ENCODE peak calls at places on chromosome 16, in six cellular contexts. One of them, this sample, is unnamed.
A peak's percentile ranks its signal among the peaks of the same experiment; 100 is the strongest.

GRCh38 chr16:85372627-85373372 is 240.3 kb upstream of the GSE1 start:
- DNase-seq in BE2C: peak; percentile 40
- DNase-seq in stimulated activated CD4-positive, alpha-beta T cell treated with anti-CD3 and anti-CD28 coated beads, Interleukin-12 subunit alpha, Interleukin-12 subunit beta, amount 100 ng/mL, for 48 hours: peak; percentile 13
- DNase-seq in DMS79 treated with DMSO at 0.1 percent for 48 hours: no peak
- DNase-seq in kidney tubule cell: peak; percentile 88
- DNase-seq in fibroblast of lung: peak; percentile 84
- DNase-seq in this sample: peak; percentile 90

GRCh38 chr16:25073849-25074248 is 37.7 kb upstream of the LCMT1 start:
- DNase-seq in DMS79 treated with DMSO at 0.1 percent for 48 hours: no peak
- DNase-seq in kidney tubule cell: no peak
- DNase-seq in fibroblast of lung: no peak
- DNase-seq in BE2C: no peak
- DNase-seq in stimulated activated CD4-positive, alpha-beta T cell treated with anti-CD3 and anti-CD28 coated beads, Interleukin-12 subunit alpha, Interleukin-12 subunit beta, amount 100 ng/mL, for 48 hours: no peak
- DNase-seq in this sample: no peak

GRCh38 chr16:31145398-31145990 is 4.4 kb downstream of the PRSS36 start:
- DNase-seq in BE2C: no peak
- DNase-seq in DMS79 treated with DMSO at 0.1 percent for 48 hours: no peak
- DNase-seq in fibroblast of lung: no peak
- DNase-seq in kidney tubule cell: no peak
- DNase-seq in stimulated activated CD4-positive, alpha-beta T cell treated with anti-CD3 and anti-CD28 coated beads, Interleukin-12 subunit alpha, Interleukin-12 subunit beta, amount 100 ng/mL, for 48 hours: no peak
- DNase-seq in this sample: no peak

GRCh38 chr16:81421536-81421935 is 23.1 kb upstream of the CMIP start:
- DNase-seq in stimulated activated CD4-positive, alpha-beta T cell treated with anti-CD3 and anti-CD28 coated beads, Interleukin-12 subunit alpha, Interleukin-12 subunit beta, amount 100 ng/mL, for 48 hours: no peak
- DNase-seq in fibroblast of lung: no peak
- DNase-seq in DMS79 treated with DMSO at 0.1 percent for 48 hours: no peak
- DNase-seq in kidney tubule cell: no peak
- DNase-seq in BE2C: no peak
- DNase-seq in this sample: no peak

GRCh38 chr16:3444032-3444388 is 530 bp downstream of the NAA60 start:
- DNase-seq in DMS79 treated with DMSO at 0.1 percent for 48 hours: no peak
- DNase-seq in kidney tubule cell: peak; percentile 76
- DNase-seq in fibroblast of lung: peak; percentile 82
- DNase-seq in stimulated activated CD4-positive, alpha-beta T cell treated with anti-CD3 and anti-CD28 coated beads, Interleukin-12 subunit alpha, Interleukin-12 subunit beta, amount 100 ng/mL, for 48 hours: no peak
- DNase-seq in BE2C: peak; percentile 35
- DNase-seq in this sample: peak; percentile 70

GRCh38 chr16:78005881-78006280 is 16.5 kb upstream of the CLEC3A start:
- DNase-seq in stimulated activated CD4-positive, alpha-beta T cell treated with anti-CD3 and anti-CD28 coated beads, Interleukin-12 subunit alpha, Interleukin-12 subunit beta, amount 100 ng/mL, for 48 hours: peak; percentile 13
- DNase-seq in kidney tubule cell: no peak
- DNase-seq in BE2C: peak; percentile 22
- DNase-seq in fibroblast of lung: no peak
- DNase-seq in DMS79 treated with DMSO at 0.1 percent for 48 hours: no peak
- DNase-seq in this sample: peak; percentile 16

GRCh38 chr16:67430504-67431076 is 331 bp upstream of the HSD11B2 start:
- DNase-seq in stimulated activated CD4-positive, alpha-beta T cell treated with anti-CD3 and anti-CD28 coated beads, Interleukin-12 subunit alpha, Interleukin-12 subunit beta, amount 100 ng/mL, for 48 hours: no peak
- DNase-seq in kidney tubule cell: peak; percentile 33
- DNase-seq in DMS79 treated with DMSO at 0.1 percent for 48 hours: peak; percentile 18
- DNase-seq in fibroblast of lung: no peak
- DNase-seq in BE2C: peak; percentile 52
- DNase-seq in this sample: no peak

GRCh38 chr16:84897911-84898377 is 78.2 kb downstream of the CRISPLD2 start:
- DNase-seq in fibroblast of lung: no peak
- DNase-seq in BE2C: no peak
- DNase-seq in DMS79 treated with DMSO at 0.1 percent for 48 hours: no peak
- DNase-seq in kidney tubule cell: no peak
- DNase-seq in stimulated activated CD4-positive, alpha-beta T cell treated with anti-CD3 and anti-CD28 coated beads, Interleukin-12 subunit alpha, Interleukin-12 subunit beta, amount 100 ng/mL, for 48 hours: no peak
- DNase-seq in this sample: no peak

GRCh38 chr16:85451646-85452363 is 161.3 kb upstream of the GSE1 start:
- DNase-seq in stimulated activated CD4-positive, alpha-beta T cell treated with anti-CD3 and anti-CD28 coated beads, Interleukin-12 subunit alpha, Interleukin-12 subunit beta, amount 100 ng/mL, for 48 hours: no peak
- DNase-seq in kidney tubule cell: no peak
- DNase-seq in DMS79 treated with DMSO at 0.1 percent for 48 hours: no peak
- DNase-seq in fibroblast of lung: no peak
- DNase-seq in BE2C: no peak
- DNase-seq in this sample: no peak

GRCh38 chr16:85308585-85309540 is 196.6 kb upstream of the CIBAR2 start:
- DNase-seq in fibroblast of lung: no peak
- DNase-seq in stimulated activated CD4-positive, alpha-beta T cell treated with anti-CD3 and anti-CD28 coated beads, Interleukin-12 subunit alpha, Interleukin-12 subunit beta, amount 100 ng/mL, for 48 hours: no peak
- DNase-seq in kidney tubule cell: no peak
- DNase-seq in DMS79 treated with DMSO at 0.1 percent for 48 hours: no peak
- DNase-seq in BE2C: no peak
- DNase-seq in this sample: no peak

GRCh38 chr16:83393196-83393981 is 414.4 kb upstream of the HSBP1 start:
- DNase-seq in kidney tubule cell: no peak
- DNase-seq in fibroblast of lung: peak; percentile 60
- DNase-seq in stimulated activated CD4-positive, alpha-beta T cell treated with anti-CD3 and anti-CD28 coated beads, Interleukin-12 subunit alpha, Interleukin-12 subunit beta, amount 100 ng/mL, for 48 hours: no peak
- DNase-seq in BE2C: no peak
- DNase-seq in DMS79 treated with DMSO at 0.1 percent for 48 hours: no peak
- DNase-seq in this sample: peak; percentile 59

GRCh38 chr16:73142069-73142880 is 94.3 kb upstream of the ZFHX3 start:
- DNase-seq in stimulated activated CD4-positive, alpha-beta T cell treated with anti-CD3 and anti-CD28 coated beads, Interleukin-12 subunit alpha, Interleukin-12 subunit beta, amount 100 ng/mL, for 48 hours: no peak
- DNase-seq in fibroblast of lung: no peak
- DNase-seq in kidney tubule cell: no peak
- DNase-seq in BE2C: no peak
- DNase-seq in DMS79 treated with DMSO at 0.1 percent for 48 hours: no peak
- DNase-seq in this sample: no peak

GRCh38 chr16:12339686-12340085 is 363.2 kb downstream of the SNX29 start:
- DNase-seq in BE2C: no peak
- DNase-seq in kidney tubule cell: peak; percentile 42
- DNase-seq in stimulated activated CD4-positive, alpha-beta T cell treated with anti-CD3 and anti-CD28 coated beads, Interleukin-12 subunit alpha, Interleukin-12 subunit beta, amount 100 ng/mL, for 48 hours: no peak
- DNase-seq in fibroblast of lung: peak; percentile 70
- DNase-seq in DMS79 treated with DMSO at 0.1 percent for 48 hours: no peak
- DNase-seq in this sample: peak; percentile 77

GRCh38 chr16:86751081-86752030 is 173.0 kb downstream of the FOXL1 start:
- DNase-seq in DMS79 treated with DMSO at 0.1 percent for 48 hours: no peak
- DNase-seq in BE2C: no peak
- DNase-seq in fibroblast of lung: peak; percentile 92
- DNase-seq in kidney tubule cell: peak; percentile 82
- DNase-seq in stimulated activated CD4-positive, alpha-beta T cell treated with anti-CD3 and anti-CD28 coated beads, Interleukin-12 subunit alpha, Interleukin-12 subunit beta, amount 100 ng/mL, for 48 hours: no peak
- DNase-seq in this sample: peak; percentile 94

GRCh38 chr16:13305019-13305755 is 403.8 kb downstream of the SHISA9 start:
- DNase-seq in stimulated activated CD4-positive, alpha-beta T cell treated with anti-CD3 and anti-CD28 coated beads, Interleukin-12 subunit alpha, Interleukin-12 subunit beta, amount 100 ng/mL, for 48 hours: no peak
- DNase-seq in BE2C: no peak
- DNase-seq in fibroblast of lung: peak; percentile 6
- DNase-seq in kidney tubule cell: peak; percentile 67
- DNase-seq in DMS79 treated with DMSO at 0.1 percent for 48 hours: no peak
- DNase-seq in this sample: peak; percentile 22

GRCh38 chr16:22220714-22221113 is 14.6 kb downstream of the EEF2K start:
- DNase-seq in DMS79 treated with DMSO at 0.1 percent for 48 hours: no peak
- DNase-seq in kidney tubule cell: no peak
- DNase-seq in stimulated activated CD4-positive, alpha-beta T cell treated with anti-CD3 and anti-CD28 coated beads, Interleukin-12 subunit alpha, Interleukin-12 subunit beta, amount 100 ng/mL, for 48 hours: no peak
- DNase-seq in fibroblast of lung: no peak
- DNase-seq in BE2C: no peak
- DNase-seq in this sample: peak; percentile 83

GRCh38 chr16:85177448-85177846 is 65.2 kb upstream of the CIBAR2 start:
- DNase-seq in DMS79 treated with DMSO at 0.1 percent for 48 hours: no peak
- DNase-seq in BE2C: no peak
- DNase-seq in stimulated activated CD4-positive, alpha-beta T cell treated with anti-CD3 and anti-CD28 coated beads, Interleukin-12 subunit alpha, Interleukin-12 subunit beta, amount 100 ng/mL, for 48 hours: no peak
- DNase-seq in kidney tubule cell: no peak
- DNase-seq in fibroblast of lung: no peak
- DNase-seq in this sample: no peak

GRCh38 chr16:1080801-1081733 is 8.5 kb downstream of the SSTR5 start:
- DNase-seq in BE2C: no peak
- DNase-seq in DMS79 treated with DMSO at 0.1 percent for 48 hours: no peak
- DNase-seq in stimulated activated CD4-positive, alpha-beta T cell treated with anti-CD3 and anti-CD28 coated beads, Interleukin-12 subunit alpha, Interleukin-12 subunit beta, amount 100 ng/mL, for 48 hours: no peak
- DNase-seq in kidney tubule cell: no peak
- DNase-seq in fibroblast of lung: no peak
- DNase-seq in this sample: no peak

GRCh38 chr16:51816929-51817328 is 665.9 kb upstream of the SALL1 start:
- DNase-seq in DMS79 treated with DMSO at 0.1 percent for 48 hours: no peak
- DNase-seq in stimulated activated CD4-positive, alpha-beta T cell treated with anti-CD3 and anti-CD28 coated beads, Interleukin-12 subunit alpha, Interleukin-12 subunit beta, amount 100 ng/mL, for 48 hours: no peak
- DNase-seq in fibroblast of lung: no peak
- DNase-seq in BE2C: no peak
- DNase-seq in kidney tubule cell: peak; percentile 24
- DNase-seq in this sample: peak; percentile 63

GRCh38 chr16:50539822-50540710 is 8.1 kb upstream of the NKD1 start:
- DNase-seq in fibroblast of lung: no peak
- DNase-seq in kidney tubule cell: no peak
- DNase-seq in DMS79 treated with DMSO at 0.1 percent for 48 hours: no peak
- DNase-seq in stimulated activated CD4-positive, alpha-beta T cell treated with anti-CD3 and anti-CD28 coated beads, Interleukin-12 subunit alpha, Interleukin-12 subunit beta, amount 100 ng/mL, for 48 hours: no peak
- DNase-seq in BE2C: no peak
- DNase-seq in this sample: no peak

GRCh38 chr16:88764913-88765349 is 20.1 kb downstream of the PIEZO1 start:
- DNase-seq in fibroblast of lung: peak; percentile 66
- DNase-seq in DMS79 treated with DMSO at 0.1 percent for 48 hours: no peak
- DNase-seq in stimulated activated CD4-positive, alpha-beta T cell treated with anti-CD3 and anti-CD28 coated beads, Interleukin-12 subunit alpha, Interleukin-12 subunit beta, amount 100 ng/mL, for 48 hours: no peak
- DNase-seq in BE2C: no peak
- DNase-seq in kidney tubule cell: peak; percentile 97
- DNase-seq in this sample: peak; percentile 91

GRCh38 chr16:76287466-76287865 is 10.3 kb downstream of the CNTNAP4 start:
- DNase-seq in DMS79 treated with DMSO at 0.1 percent for 48 hours: no peak
- DNase-seq in stimulated activated CD4-positive, alpha-beta T cell treated with anti-CD3 and anti-CD28 coated beads, Interleukin-12 subunit alpha, Interleukin-12 subunit beta, amount 100 ng/mL, for 48 hours: no peak
- DNase-seq in fibroblast of lung: no peak
- DNase-seq in BE2C: no peak
- DNase-seq in kidney tubule cell: no peak
- DNase-seq in this sample: no peak

GRCh38 chr16:89562027-89562599 is 1.6 kb downstream of the RPL13 start:
- DNase-seq in stimulated activated CD4-positive, alpha-beta T cell treated with anti-CD3 and anti-CD28 coated beads, Interleukin-12 subunit alpha, Interleukin-12 subunit beta, amount 100 ng/mL, for 48 hours: no peak
- DNase-seq in BE2C: no peak
- DNase-seq in kidney tubule cell: peak; percentile 22
- DNase-seq in DMS79 treated with DMSO at 0.1 percent for 48 hours: no peak
- DNase-seq in fibroblast of lung: no peak
- DNase-seq in this sample: no peak

GRCh38 chr16:64440421-64440831 is 681.4 kb downstream of the CDH11 start:
- DNase-seq in DMS79 treated with DMSO at 0.1 percent for 48 hours: no peak
- DNase-seq in BE2C: no peak
- DNase-seq in kidney tubule cell: peak; percentile 96
- DNase-seq in fibroblast of lung: peak; percentile 99
- DNase-seq in stimulated activated CD4-positive, alpha-beta T cell treated with anti-CD3 and anti-CD28 coated beads, Interleukin-12 subunit alpha, Interleukin-12 subunit beta, amount 100 ng/mL, for 48 hours: no peak
- DNase-seq in this sample: peak; percentile 98